ENCODE peak calls at places on chromosomes 13 and 19, in nine cellular contexts. R, H, W, U, Z, V, I, G and N are unnamed samples.
A peak's percentile ranks its signal among the peaks of the same experiment; 100 is the strongest.

GRCh38 chr19:35249146-35249847 is 495 bp downstream of the LSR start:
- DNase-seq in R (peak; percentile 35), H (no peak), W (no peak), U (no peak), Z (no peak), V (no peak), I (no peak), G (no peak), N (no peak)

GRCh38 chr13:106701810-106702341 is 133.9 kb upstream of the ARGLU1 start:
- DNase-seq in R (no peak), H (no peak), W (no peak), U (no peak), Z (no peak), V (no peak), I (no peak), G (no peak), N (no peak)

GRCh38 chr19:35314031-35314430 is 15.0 kb upstream of the CD22 start:
- DNase-seq in R (no peak), H (peak; percentile 2), W (no peak), U (no peak), Z (no peak), V (no peak), I (no peak), G (no peak), N (no peak)

GRCh38 chr19:17797397-17798201 is 2.7 kb downstream of the B3GNT3 start:
- DNase-seq in R (peak; percentile 90), H (peak; percentile 81), W (no peak), U (peak; percentile 98), Z (peak; percentile 84), V (no peak), I (no peak), G (no peak), N (no peak)

GRCh38 chr13:93420887-93421286 is 194.3 kb downstream of the GPC6 start:
- DNase-seq in R (no peak), H (no peak), W (no peak), U (no peak), Z (no peak), V (no peak), I (no peak), G (no peak), N (no peak)

GRCh38 chr13:109136873-109137272 is 507.5 kb downstream of the MYO16 start:
- DNase-seq in R (no peak), H (no peak), W (no peak), U (no peak), Z (no peak), V (no peak), I (no peak), G (no peak), N (no peak)

GRCh38 chr13:105538346-105538745 is 997.1 kb downstream of the EFNB2 start:
- DNase-seq in R (no peak), H (no peak), W (no peak), U (no peak), Z (no peak), V (no peak), I (no peak), G (no peak), N (no peak)

GRCh38 chr19:2494447-2495129 is 18.7 kb downstream of the GADD45B start:
- DNase-seq in R (peak; percentile 43), H (peak; percentile 80), W (peak; percentile 71), U (peak; percentile 61), Z (peak; percentile 62), V (peak; percentile 73), I (peak; percentile 51), G (no peak), N (peak; percentile 95)

GRCh38 chr19:15453091-15453498 is 3.3 kb upstream of the WIZ start:
- DNase-seq in R (no peak), H (peak; percentile 68), W (no peak), U (no peak), Z (no peak), V (no peak), I (no peak), G (no peak), N (no peak)

GRCh38 chr19:41298327-41298964 is 11.5 kb upstream of the CCDC97 start:
- DNase-seq in R (peak; percentile 17), H (no peak), W (peak; percentile 62), U (no peak), Z (no peak), V (peak; percentile 84), I (peak; percentile 58), G (no peak), N (peak; percentile 70)

GRCh38 chr19:55643733-55644116 is 276 bp downstream of the ZNF581 start:
- DNase-seq in R (no peak), H (no peak), W (no peak), U (no peak), Z (no peak), V (no peak), I (no peak), G (no peak), N (no peak)
- H3K4me1 ChIP-seq in R (peaks cover 50% of the 10 kb centered on the region), H (peaks cover 19% of the 10 kb centered on the region), W (peaks cover 52% of the 10 kb centered on the region), U (peaks cover 45% of the 10 kb centered on the region), Z (peaks cover 40% of the 10 kb centered on the region), V (peaks cover 11% of the 10 kb centered on the region), I (peaks cover 36% of the 10 kb centered on the region), G (peaks cover 30% of the 10 kb centered on the region), N (peaks cover 20% of the 10 kb centered on the region)

GRCh38 chr13:48251616-48252081 is 18.6 kb downstream of the ITM2B start:
- DNase-seq in R (no peak), H (no peak), W (no peak), U (no peak), Z (no peak), V (no peak), I (no peak), G (no peak), N (no peak)

GRCh38 chr13:48253849-48254248 is 20.8 kb downstream of the ITM2B start:
- DNase-seq in R (no peak), H (no peak), W (no peak), U (no peak), Z (no peak), V (no peak), I (no peak), G (no peak), N (no peak)

GRCh38 chr13:48252176-48252575 is 19.2 kb downstream of the ITM2B start:
- DNase-seq in R (no peak), H (no peak), W (no peak), U (no peak), Z (no peak), V (no peak), I (no peak), G (no peak), N (no peak)

GRCh38 chr13:48246097-48246496 is 13.1 kb downstream of the ITM2B start:
- DNase-seq in R (no peak), H (no peak), W (no peak), U (no peak), Z (no peak), V (no peak), I (no peak), G (no peak), N (no peak)

GRCh38 chr13:48249018-48249417 is 16.0 kb downstream of the ITM2B start:
- DNase-seq in R (no peak), H (no peak), W (no peak), U (no peak), Z (no peak), V (no peak), I (no peak), G (no peak), N (no peak)
- H3K27ac ChIP-seq in R (no peak overlapping the region), H (no peak overlapping the region), W (no peak overlapping the region), U (no peak overlapping the region), Z (no peak overlapping the region), V (no peak overlapping the region), I (no peak overlapping the region), G (no peak overlapping the region), N (no peak overlapping the region)

GRCh38 chr13:110442946-110443632 is 118.4 kb downstream of the RAB20 start:
- DNase-seq in R (peak; percentile 57), H (no peak), W (no peak), U (peak; percentile 47), Z (no peak), V (no peak), I (no peak), G (no peak), N (peak; percentile 56)

GRCh38 chr13:110445183-110445582 is 116.3 kb downstream of the RAB20 start:
- DNase-seq in R (no peak), H (no peak), W (no peak), U (no peak), Z (no peak), V (no peak), I (no peak), G (no peak), N (peak; percentile 50)

GRCh38 chr13:110444226-110444653 is 117.3 kb downstream of the RAB20 start:
- DNase-seq in R (peak; percentile 54), H (no peak), W (no peak), U (peak; percentile 24), Z (no peak), V (no peak), I (no peak), G (no peak), N (no peak)

GRCh38 chr13:110445722-110446569 is 115.6 kb downstream of the RAB20 start:
- DNase-seq in R (peak; percentile 75), H (no peak), W (no peak), U (peak; percentile 59), Z (no peak), V (no peak), I (no peak), G (no peak), N (no peak)

DNA sequence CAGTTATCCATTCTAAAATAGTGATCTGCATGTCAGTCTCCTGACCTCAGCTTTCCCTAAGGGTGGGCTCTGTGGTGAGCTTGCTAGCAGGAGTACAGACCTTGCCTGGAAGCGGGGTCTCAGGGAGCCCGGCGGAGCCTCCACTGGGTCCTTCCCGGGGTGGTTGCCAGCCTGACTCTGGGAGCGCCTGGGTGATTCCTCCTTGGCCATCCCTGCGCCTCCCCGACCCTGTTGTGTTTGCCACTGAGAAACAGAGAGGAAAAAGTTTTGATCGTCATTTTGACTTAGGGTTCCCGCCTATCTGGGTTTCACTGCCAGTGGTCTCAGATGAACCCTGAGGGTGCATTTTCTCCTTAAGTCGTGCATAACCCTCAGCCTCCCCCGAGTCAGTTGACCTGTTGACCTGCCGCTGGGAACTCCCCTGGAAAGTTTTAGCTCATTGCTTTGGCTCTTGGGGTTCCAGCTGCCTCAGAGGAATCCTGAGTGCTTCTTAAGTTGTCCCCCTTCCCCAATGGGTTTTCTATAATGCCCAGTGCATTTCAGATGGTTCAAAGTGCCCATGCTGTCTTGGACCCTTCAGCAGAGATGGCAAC is 117.8 kb downstream of the RAB20 start:
- DNase-seq in R (no peak), H (no peak), W (no peak), U (no peak), Z (no peak), V (no peak), I (no peak), G (no peak), N (no peak)
- H3K4me3 ChIP-seq in R (no peak overlapping the region), H (no peak overlapping the region), W (no peak overlapping the region), U (no peak overlapping the region), Z (no peak overlapping the region), V (no peak overlapping the region), I (no peak overlapping the region), G (no peak overlapping the region), N (no peak overlapping the region)

DNA sequence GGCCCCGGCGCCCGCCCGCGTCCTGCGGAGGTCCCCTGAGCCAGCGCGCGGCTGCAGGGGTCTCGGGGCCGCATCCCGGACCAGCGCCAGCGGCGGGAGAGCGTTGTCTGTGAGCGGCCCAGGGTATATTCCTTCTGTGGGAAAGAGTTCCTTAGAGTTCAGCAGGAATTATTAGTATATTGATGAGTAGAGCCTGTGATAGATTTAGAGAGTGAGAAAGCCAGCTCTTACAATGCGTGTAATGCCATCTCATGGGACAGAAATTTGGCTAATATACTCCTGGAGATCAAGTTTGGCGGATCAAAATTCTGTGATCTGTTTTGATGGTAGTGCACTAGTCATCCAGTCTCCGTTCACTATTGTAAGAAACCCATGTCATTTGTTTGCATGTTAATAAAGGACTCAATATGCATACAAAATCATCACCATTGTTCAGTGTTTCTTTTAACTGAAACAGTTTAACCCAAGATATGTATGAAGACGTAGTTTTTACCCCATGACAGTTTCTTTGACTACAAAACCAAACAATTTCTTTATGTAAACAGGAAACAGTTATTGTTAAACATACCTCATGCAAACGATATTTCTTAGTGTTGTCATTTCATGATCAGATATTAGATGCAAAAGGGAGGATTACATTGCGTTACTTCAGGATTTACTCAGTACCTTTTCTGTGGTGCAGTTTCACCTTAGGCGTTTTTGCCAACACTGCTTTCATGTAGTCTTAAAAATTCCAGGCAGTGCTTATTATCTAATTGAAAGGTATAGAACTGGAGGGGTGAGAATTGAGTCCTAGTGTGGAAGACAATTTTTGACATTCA is 9.9 kb downstream of the TNFRSF19 start:
- DNase-seq in R (no peak), H (no peak), W (no peak), U (peak; percentile 24), Z (no peak), V (no peak), I (no peak), G (no peak), N (no peak)
- H3K4me1 ChIP-seq in R (peaks cover 8% of the 10 kb centered on the region), H (no peaks in the 10 kb centered on the region), W (no peaks in the 10 kb centered on the region), U (peaks cover 12% of the 10 kb centered on the region), Z (peaks cover 6% of the 10 kb centered on the region), V (no peaks in the 10 kb centered on the region), I (peaks cover 12% of the 10 kb centered on the region), G (no peaks in the 10 kb centered on the region), N (no peaks in the 10 kb centered on the region)